ENCODE peak calls at places on chromosome 4, in eight cellular contexts. G is left ventricle myocardium inferior; S is AG09309; X is GM18507; Z is GM23248; K is colonic mucosa; H is naive thymus-derived CD8-positive, alpha-beta T cell; N is stimulated activated CD8-positive, alpha-beta memory T cell treated with anti-CD3 and anti-CD28 coated beads, Interleukin-15, amount 100 ng/mL, for 4 hours. Q is an unnamed sample.

GRCh38 chr4:107625503-107625902 is 94.5 kb downstream of the PAPSS1 start:
- DNase-seq in G (no peak), S (no peak), X (no peak), Z (no peak), K (no peak), H (no peak), N (no peak), Q (no peak)

GRCh38 chr4:105092768-105093167 is 53.9 kb upstream of the TET2 start:
- DNase-seq in G (no peak), S (no peak), X (no peak), Z (peak), K (no peak), H (no peak), N (no peak), Q (no peak)

GRCh38 chr4:185580699-185581098 is 45.4 kb upstream of the PDLIM3 start:
- DNase-seq in G (no peak), S (no peak), X (no peak), Z (no peak), K (no peak), H (no peak), N (no peak), Q (no peak)

GRCh38 chr4:61200195-61200990 is at the start of gene ADGRL3:
- DNase-seq in G (peak), S (no peak), X (no peak), Z (peak), K (peak), H (no peak), N (no peak), Q (peak)

GRCh38 chr4:11774346-11774745 is 345.7 kb upstream of the HS3ST1 start:
- DNase-seq in G (no peak), S (no peak), X (no peak), Z (no peak), K (no peak), H (no peak), N (no peak), Q (no peak)

GRCh38 chr4:177391953-177392352 is 50.3 kb downstream of the AGA start:
- DNase-seq in G (no peak), S (no peak), X (no peak), Z (no peak), K (no peak), H (peak), N (no peak), Q (no peak)

GRCh38 chr4:180394730-180395129 is 1848.5 kb upstream of the TENM3 start:
- DNase-seq in G (no peak), S (no peak), X (no peak), Z (no peak), K (no peak), H (no peak), N (no peak), Q (no peak)

GRCh38 chr4:168630445-168631187 is 133.8 kb downstream of the PALLD start:
- DNase-seq in G (no peak), S (no peak), X (no peak), Z (peak), K (no peak), H (no peak), N (no peak), Q (no peak)

GRCh38 chr4:53863731-53864130 is 200.7 kb downstream of the CHIC2 start:
- DNase-seq in G (peak), S (no peak), X (no peak), Z (no peak), K (no peak), H (no peak), N (no peak), Q (no peak)

GRCh38 chr4:121824950-121825349 is 1.3 kb upstream of the CCNA2 start:
- DNase-seq in G (no peak), S (no peak), X (no peak), Z (peak), K (no peak), H (no peak), N (no peak), Q (no peak)

GRCh38 chr4:42600578-42600977 is 56.3 kb downstream of the ATP8A1 start:
- DNase-seq in G (no peak), S (no peak), X (peak), Z (no peak), K (no peak), H (no peak), N (no peak), Q (no peak)

GRCh38 chr4:73864365-73864764 is 4.8 kb upstream of the CXCL1 start:
- DNase-seq in G (no peak), S (no peak), X (no peak), Z (no peak), K (no peak), H (no peak), N (no peak), Q (no peak)

GRCh38 chr4:62717144-62717543 is 1517.0 kb downstream of the ADGRL3 start:
- DNase-seq in G (no peak), S (no peak), X (no peak), Z (no peak), K (no peak), H (no peak), N (no peak), Q (no peak)

GRCh38 chr4:53907772-53908171 is 156.6 kb downstream of the CHIC2 start:
- DNase-seq in G (no peak), S (no peak), X (no peak), Z (no peak), K (no peak), H (no peak), N (no peak), Q (no peak)

GRCh38 chr4:16496501-16496900 is 270.2 kb upstream of the TAPT1 start:
- DNase-seq in G (no peak), S (peak), X (no peak), Z (peak), K (no peak), H (no peak), N (no peak), Q (no peak)

GRCh38 chr4:90456891-90457290 is 329.7 kb downstream of the CCSER1 start:
- DNase-seq in G (no peak), S (no peak), X (no peak), Z (no peak), K (no peak), H (no peak), N (no peak), Q (no peak)

Q was measured in pancreas.